ENCODE peak calls at places on chromosomes 7 and 10, in six cellular contexts. M is K562, X is GM12878, L is HCT116, R is HepG2, O is H1. B is an unnamed sample.

GRCh38 chr10:104835422-104835821 is 194.3 kb downstream of the SORCS3 start:
- DNase-seq in L (no peak), O (no peak), R (no peak), M (no peak), X (no peak), B (no peak)

GRCh38 chr7:104677587-104677986 is 336.4 kb upstream of the KMT2E start:
- DNase-seq in L (no peak), X (no peak), O (no peak), M (no peak), R (no peak), B (no peak)

GRCh38 chr10:88865281-88865876 is 13.7 kb upstream of the ANKRD22 start:
- DNase-seq in X (no peak), O (no peak), L (no peak), R (no peak), M (no peak), B (no peak)

GRCh38 chr7:151122276-151122675 is 36.0 kb downstream of the AGAP3 start:
- DNase-seq in X (no peak), R (no peak), L (no peak), M (no peak), O (no peak), B (no peak)

GRCh38 chr7:28855538-28856217 is 102.5 kb downstream of the TRIL start:
- DNase-seq in X (no peak), M (no peak), L (peak), O (no peak), R (peak), B (no peak)

GRCh38 chr10:80148166-80148805 is 15.8 kb downstream of the PLAC9 start:
- DNase-seq in M (no peak), L (no peak), R (no peak), X (no peak), O (no peak), B (no peak)

GRCh38 chr10:11757452-11757819 is 15.3 kb downstream of the ECHDC3 start:
- DNase-seq in O (no peak), X (no peak), L (no peak), R (peak), M (peak), B (no peak)

GRCh38 chr7:101669307-101669706 is 40.2 kb upstream of the MYL10 start:
- DNase-seq in L (no peak), X (no peak), R (no peak), O (no peak), M (peak), B (no peak)

GRCh38 chr10:15719899-15720634 is at the start of gene ITGA8:
- DNase-seq in M (no peak), O (no peak), X (no peak), L (no peak), R (no peak), B (no peak)

GRCh38 chr7:7449055-7449454 is 86.6 kb downstream of the COL28A1 start:
- DNase-seq in X (no peak), R (no peak), L (no peak), M (no peak), O (no peak), B (no peak)

GRCh38 chr10:89655722-89656121 is 10.7 kb upstream of the PANK1 start:
- DNase-seq in R (peak), M (no peak), L (no peak), X (no peak), O (no peak), B (no peak)

GRCh38 chr10:132223156-132223590 is 36.4 kb downstream of the DPYSL4 start:
- DNase-seq in R (peak), L (peak), M (peak), O (peak), X (peak), B (peak)

GRCh38 chr10:46236941-46237681 is 49.7 kb upstream of the ANTXRL start:
- DNase-seq in L (no peak), O (no peak), X (no peak), R (no peak), M (no peak), B (no peak)

GRCh38 chr10:12594448-12594944 is 245.1 kb downstream of the CAMK1D start:
- DNase-seq in M (no peak), X (no peak), L (no peak), O (no peak), R (no peak), B (no peak)

GRCh38 chr10:30770229-30770628 is 140.7 kb upstream of the LYZL2 start:
- DNase-seq in R (no peak), M (no peak), L (no peak), O (no peak), X (no peak), B (no peak)

GRCh38 chr10:29119374-29119773 is 169.5 kb upstream of the LYZL1 start:
- DNase-seq in O (peak), X (no peak), M (peak), R (peak), L (peak), B (no peak)

GRCh38 chr10:60310746-60311145 is 78.9 kb downstream of the ANK3 start:
- DNase-seq in L (no peak), O (no peak), M (no peak), X (no peak), R (no peak), B (no peak)

GRCh38 chr10:16787361-16787791 is 29.8 kb downstream of the RSU1 start:
- DNase-seq in M (no peak), L (no peak), X (no peak), R (no peak), O (no peak), B (no peak)

DNA sequence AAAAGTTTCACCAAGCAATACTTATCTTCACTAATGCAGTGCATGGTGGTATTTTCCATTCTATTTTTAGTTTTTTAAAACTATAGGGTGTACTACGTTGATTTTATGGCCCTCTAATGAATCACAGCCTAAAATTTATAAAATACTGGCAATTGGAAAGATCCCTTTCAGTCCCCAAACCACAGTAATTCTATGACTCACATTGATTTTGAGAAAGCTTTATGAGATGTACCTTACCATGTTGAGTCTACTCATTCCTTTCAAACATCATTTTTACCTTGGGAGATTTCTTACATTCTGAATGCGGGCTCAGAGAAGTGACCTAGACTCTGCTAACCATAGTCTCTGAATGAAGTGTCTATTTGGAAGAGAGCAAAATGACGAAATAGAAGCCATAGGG is 141.6 kb downstream of the GPR85 start:
- DNase-seq in R (no peak), O (no peak), L (no peak), X (no peak), M (no peak), B (no peak)
- TF ChIP-seq SIN3A in R (no peak), O (no peak), L (no peak), X (no peak), M (no peak), B (no peak)

GRCh38 chr10:70478191-70479160 is at the start of gene PALD1:
- DNase-seq in L (peak), R (no peak), M (peak), O (no peak), X (no peak), B (no peak)
- TF ChIP-seq SIN3A in L (peak), R (no peak), M (no peak), O (no peak), X (no peak), B (no peak)

GRCh38 chr7:91556956-91557650 is 292.9 kb downstream of the FZD1 start:
- DNase-seq in M (no peak), X (no peak), O (no peak), L (no peak), R (no peak), B (no peak)
- TF ChIP-seq SIN3A in M (no peak), X (no peak), O (no peak), L (no peak), R (no peak), B (no peak)

GRCh38 chr7:2011266-2012043 is 221.3 kb downstream of the MAD1L1 start:
- DNase-seq in R (no peak), O (no peak), L (no peak), M (no peak), X (no peak), B (no peak)

GRCh38 chr7:2010101-2010500 is 222.6 kb downstream of the MAD1L1 start:
- DNase-seq in L (no peak), M (no peak), O (no peak), X (no peak), R (no peak), B (no peak)

GRCh38 chr7:2012044-2012900 is 220.5 kb downstream of the MAD1L1 start:
- DNase-seq in R (no peak), O (no peak), X (no peak), M (no peak), L (no peak), B (no peak)

GRCh38 chr7:2009541-2010001 is 223.2 kb downstream of the MAD1L1 start:
- DNase-seq in L (no peak), X (no peak), O (no peak), R (no peak), M (no peak), B (no peak)

DNA sequence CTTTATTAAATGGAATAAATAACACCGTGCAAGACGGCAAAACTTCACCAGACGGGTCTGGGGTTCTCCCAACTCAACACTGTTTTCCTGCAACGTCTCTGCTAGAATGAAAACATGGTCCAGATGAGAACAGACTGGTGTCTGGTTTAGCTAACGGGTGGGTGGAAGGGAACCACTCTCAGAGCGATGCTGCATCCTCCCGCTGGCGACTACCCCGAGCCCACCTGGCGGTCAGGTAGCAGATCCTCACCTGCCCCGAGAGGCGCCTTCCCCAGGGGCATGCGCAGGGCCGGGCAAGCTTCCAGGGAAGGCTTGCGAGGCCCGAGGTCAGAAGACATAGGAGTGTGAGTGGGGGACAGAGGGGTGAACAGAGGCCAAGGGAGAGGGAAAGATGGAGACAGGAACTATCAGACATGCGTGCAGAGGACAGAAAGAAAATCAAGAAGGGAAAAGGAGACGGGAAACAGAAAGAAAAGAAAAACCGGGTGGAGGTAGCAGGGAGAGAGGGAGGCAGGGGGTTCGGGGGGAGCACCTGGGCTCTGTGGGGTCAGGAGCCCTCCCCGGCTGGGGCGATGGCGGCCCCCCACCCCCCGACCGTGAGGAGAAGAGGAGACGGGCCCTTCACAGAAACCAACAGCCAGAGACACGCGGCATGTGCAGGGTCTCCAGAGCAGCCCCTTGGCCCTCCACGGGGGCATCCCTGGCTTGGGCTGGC is 222.0 kb downstream of the MAD1L1 start:
- DNase-seq in X (no peak), R (no peak), L (no peak), O (no peak), M (no peak), B (no peak)
- TF ChIP-seq SIN3A in X (no peak), R (no peak), L (no peak), O (no peak), M (no peak), B (no peak)

DNA sequence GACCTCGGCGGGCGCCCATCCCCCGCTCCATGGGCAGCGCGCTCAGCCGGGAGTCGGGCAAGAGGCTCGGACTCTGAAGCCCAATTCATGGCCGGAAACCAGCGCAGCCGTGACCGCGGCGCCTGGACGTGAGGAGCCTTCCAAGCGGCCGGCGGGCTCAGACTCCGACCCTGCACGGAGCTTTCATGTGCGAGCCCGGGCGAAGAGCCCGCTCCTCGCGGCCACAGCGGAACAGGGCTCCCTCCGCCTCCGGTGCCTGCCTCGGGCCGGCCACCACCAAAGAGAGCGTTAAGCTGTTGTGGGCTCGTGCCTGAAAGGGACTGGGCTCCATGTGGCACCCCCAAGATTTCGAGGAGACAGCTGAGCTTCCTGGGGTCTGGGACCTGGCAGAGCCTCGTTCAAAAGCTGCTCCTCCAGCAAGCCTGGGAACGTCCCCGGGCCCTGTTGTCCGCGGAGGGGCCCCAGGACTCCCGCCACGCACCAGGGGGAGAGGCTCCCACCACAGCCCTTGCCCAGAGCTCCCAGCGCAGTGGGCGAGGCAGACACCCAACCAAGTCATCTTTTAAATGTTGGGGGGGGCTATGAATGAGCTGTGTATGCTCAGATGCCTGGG is 850 bp upstream of the GRID1 start:
- DNase-seq in L (no peak), R (no peak), O (no peak), M (no peak), X (no peak), B (no peak)
- TF ChIP-seq SIN3A in L (no peak), R (no peak), O (no peak), M (no peak), X (no peak), B (no peak)

GRCh38 chr10:3425261-3425660 is 252.7 kb upstream of the PITRM1 start:
- DNase-seq in M (no peak), R (no peak), O (no peak), L (no peak), X (no peak), B (no peak)

GRCh38 chr10:3425713-3426112 is 253.1 kb upstream of the PITRM1 start:
- DNase-seq in R (no peak), O (no peak), M (no peak), X (no peak), L (no peak), B (no peak)

GRCh38 chr10:3423411-3423810 is 250.8 kb upstream of the PITRM1 start:
- DNase-seq in R (no peak), X (no peak), L (no peak), O (no peak), M (no peak), B (no peak)

GRCh38 chr10:3422282-3422681 is 249.7 kb upstream of the PITRM1 start:
- DNase-seq in L (no peak), R (no peak), X (no peak), O (no peak), M (no peak), B (no peak)

GRCh38 chr10:3424102-3424803 is 251.7 kb upstream of the PITRM1 start:
- DNase-seq in L (peak), X (no peak), R (no peak), O (no peak), M (no peak), B (no peak)
- TF ChIP-seq SIN3A in L (peak), X (no peak), R (no peak), O (no peak), M (no peak), B (no peak)

GRCh38 chr10:79053081-79053434 is 15.7 kb upstream of the ZMIZ1 start:
- DNase-seq in X (no peak), R (no peak), M (no peak), O (no peak), L (no peak), B (no peak)

GRCh38 chr10:79049931-79050895 is 18.6 kb upstream of the ZMIZ1 start:
- DNase-seq in L (no peak), R (no peak), M (no peak), X (no peak), O (no peak), B (no peak)

GRCh38 chr10:79052311-79053080 is 16.3 kb upstream of the ZMIZ1 start:
- DNase-seq in O (no peak), M (peak), X (no peak), R (peak), L (no peak), B (no peak)

GRCh38 chr10:79051766-79052165 is 17.0 kb upstream of the ZMIZ1 start:
- DNase-seq in O (no peak), M (no peak), L (no peak), X (no peak), R (no peak), B (no peak)

DNA sequence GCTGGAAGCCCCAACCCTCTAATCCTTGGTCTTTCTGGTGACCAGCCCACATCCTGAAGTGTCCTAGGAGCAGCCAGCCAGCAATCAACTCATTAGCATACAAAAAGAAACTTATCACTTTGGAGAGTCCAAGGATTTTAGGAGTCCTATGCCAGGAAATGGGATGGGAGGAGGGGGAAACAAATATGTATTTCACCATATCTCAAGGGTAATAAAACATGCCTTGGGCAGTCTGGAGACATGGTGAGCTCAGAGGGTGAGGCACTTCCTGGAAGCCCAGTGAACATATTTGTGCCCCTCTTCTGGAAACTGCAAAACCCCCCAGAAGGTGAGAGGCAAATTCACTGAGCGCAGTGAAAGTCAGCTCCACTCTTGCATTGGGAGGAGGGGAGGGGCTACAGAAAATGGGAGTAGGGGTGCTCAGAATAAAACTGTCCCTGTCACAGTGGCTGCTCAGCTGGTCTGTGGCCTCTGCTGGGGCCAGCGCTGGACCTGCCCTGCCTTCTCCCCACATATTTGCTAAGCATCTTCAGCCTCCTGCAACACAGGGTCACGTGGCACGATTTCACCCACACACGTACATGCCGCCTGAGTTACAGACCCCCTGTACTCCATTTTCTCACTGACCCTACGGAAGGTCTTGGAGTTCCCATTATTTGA is 17.7 kb upstream of the ZMIZ1 start:
- DNase-seq in R (no peak), O (no peak), L (no peak), M (no peak), X (no peak), B (no peak)
- TF ChIP-seq SIN3A in R (no peak), O (no peak), L (no peak), M (no peak), X (no peak), B (no peak)

DNA sequence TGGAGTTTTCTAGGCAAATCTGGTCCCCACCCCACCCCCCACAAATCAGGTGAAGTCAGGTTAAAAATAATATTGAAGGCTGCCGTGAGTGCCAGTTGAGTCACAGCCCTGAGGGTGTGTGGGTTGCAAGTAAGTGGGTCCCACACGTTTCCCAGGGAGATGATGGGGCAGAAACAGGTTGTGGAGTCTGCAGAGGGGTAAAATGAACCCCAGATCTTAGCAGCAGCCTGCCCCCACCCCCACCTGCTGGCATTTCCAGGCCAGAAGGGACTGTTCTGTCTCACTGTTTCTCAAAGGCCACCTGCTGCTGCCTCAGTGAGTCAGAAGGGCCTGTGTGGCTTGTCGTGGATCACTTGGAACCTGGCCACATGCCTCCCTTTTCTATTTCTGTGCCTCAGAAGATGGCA is 59.8 kb upstream of the SMNDC1 start:
- DNase-seq in M (no peak), X (no peak), L (peak), O (no peak), R (no peak), B (no peak)
- TF ChIP-seq SIN3A in M (no peak), X (no peak), L (no peak), O (no peak), R (no peak), B (no peak)